ENCODE peak calls at places on chromosomes 11 and 22, in nine cellular contexts. E is heart left ventricle, F is posterior vena cava, I is memory B cell, Z is pancreas, N is T-helper 2 cell, A is HFFc6, H is neural crest cell, S is fibroblast of the aortic adventitia. R is an unnamed sample.

GRCh38 chr11:66100272-66101037 is 30.4 kb downstream of the PACS1 start:
- DNase-seq in N (peak), H (no peak), E (peak), A (no peak), S (peak), Z (peak), F (peak), I (peak), R (no peak)

GRCh38 chr22:50498322-50498861 is 9.1 kb downstream of the LMF2 start:
- DNase-seq in F (no peak), I (peak), A (peak), N (peak), E (no peak), Z (peak), S (peak), H (peak), R (peak)

GRCh38 chr22:24422078-24422665 is 5.2 kb upstream of the ADORA2A start:
- DNase-seq in A (no peak), S (peak), H (no peak), N (no peak), F (no peak), I (no peak), E (no peak), Z (no peak), R (no peak)

GRCh38 chr11:122803306-122803705 is 35.0 kb upstream of the CRTAM start:
- DNase-seq in F (no peak), I (no peak), E (no peak), N (no peak), S (peak), A (peak), H (no peak), Z (no peak), R (no peak)

GRCh38 chr11:63619967-63620366 is 5.7 kb upstream of the PLAAT3 start:
- DNase-seq in N (no peak), H (no peak), Z (no peak), S (no peak), E (no peak), I (no peak), A (no peak), F (no peak), R (no peak)

GRCh38 chr11:60777572-60777971 is 7.6 kb upstream of the MS4A10 start:
- DNase-seq in N (no peak), H (no peak), F (peak), I (no peak), A (peak), E (peak), S (peak), Z (no peak), R (no peak)

GRCh38 chr11:1854949-1855885 is 2.3 kb downstream of the LSP1 start:
- DNase-seq in N (no peak), S (no peak), H (no peak), F (no peak), Z (no peak), A (no peak), E (no peak), I (no peak), R (no peak)

GRCh38 chr11:19919050-19919561 is 206.5 kb downstream of the NAV2 start:
- DNase-seq in S (peak), Z (peak), I (no peak), N (no peak), A (peak), E (peak), F (peak), H (no peak), R (no peak)

GRCh38 chr22:33328789-33329296 is 270.7 kb upstream of the SYN3 start:
- DNase-seq in S (peak), H (no peak), Z (no peak), N (no peak), F (no peak), E (no peak), I (no peak), A (peak), R (no peak)

GRCh38 chr22:19873960-19874306 is 19.3 kb upstream of the GNB1L start:
- DNase-seq in H (no peak), N (peak), S (no peak), A (no peak), Z (no peak), I (no peak), E (peak), F (peak), R (no peak)

GRCh38 chr22:24753919-24754318 is 20.6 kb downstream of the PIWIL3 start:
- DNase-seq in I (no peak), H (no peak), F (no peak), N (no peak), E (no peak), S (no peak), A (no peak), Z (no peak), R (no peak)

GRCh38 chr22:46296257-46297150 is at the start of gene GTSE1:
- DNase-seq in Z (peak), I (peak), A (peak), S (peak), N (peak), E (peak), H (peak), F (peak), R (peak)

GRCh38 chr11:19872526-19873135 is 160.0 kb downstream of the NAV2 start:
- DNase-seq in A (no peak), Z (no peak), E (no peak), I (no peak), S (no peak), F (no peak), H (no peak), N (no peak), R (peak)

GRCh38 chr22:32607086-32607485 is 132.5 kb downstream of the FBXO7 start:
- DNase-seq in I (no peak), N (no peak), Z (no peak), F (peak), S (no peak), E (no peak), H (no peak), A (no peak), R (no peak)

GRCh38 chr22:43220625-43221380 is 33.9 kb upstream of the TTLL12 start:
- DNase-seq in H (no peak), S (no peak), N (no peak), I (no peak), A (no peak), Z (no peak), F (no peak), E (no peak), R (no peak)

GRCh38 chr22:49624421-49625177 is 203.1 kb downstream of the BRD1 start:
- DNase-seq in E (no peak), N (no peak), F (no peak), H (no peak), I (no peak), S (no peak), Z (no peak), A (no peak), R (no peak)

GRCh38 chr11:46369458-46370152 is 11.9 kb upstream of the MDK start:
- DNase-seq in A (peak), S (peak), E (peak), F (no peak), I (no peak), N (peak), H (peak), Z (no peak), R (no peak)

GRCh38 chr22:30347255-30347892 is 9.3 kb downstream of the SF3A1 start:
- DNase-seq in A (no peak), E (no peak), H (no peak), Z (no peak), F (no peak), I (no peak), N (no peak), S (no peak), R (no peak)

GRCh38 chr11:68212421-68213134 is 518 bp downstream of the KMT5B start:
- DNase-seq in I (peak), F (peak), S (peak), E (peak), Z (peak), N (peak), H (peak), A (peak), R (peak)

GRCh38 chr11:68974421-68975194 is 6.2 kb downstream of the MRGPRD start:
- DNase-seq in N (no peak), A (peak), S (no peak), E (no peak), F (peak), H (no peak), Z (peak), I (no peak), R (no peak)

GRCh38 chr11:102144357-102145342 is 34.4 kb downstream of the YAP1 start:
- DNase-seq in E (peak), F (no peak), Z (no peak), I (no peak), S (peak), N (no peak), H (no peak), A (peak), R (no peak)